ENCODE peak calls at places on chromosome 20, in seven cellular contexts. One of them, this sample, is unnamed.

GRCh38 chr20:61934716-61935530 is 130.8 kb downstream of the TAF4 start:
- DNase-seq in activated CD4-positive, alpha-beta T cell treated with anti-CD3 and anti-CD28 coated beads for 24 hours: no peak
- DNase-seq in EL: no peak
- DNase-seq in GM23338: no peak
- DNase-seq in nucleus accumbens: no peak
- DNase-seq in NCI-H226: no peak
- DNase-seq in NCI-H1092 treated with DMSO at 0.1 percent for 48 hours: no peak
- DNase-seq in this sample: no peak

GRCh38 chr20:48668451-48668946 is 159.3 kb downstream of the PREX1 start:
- DNase-seq in activated CD4-positive, alpha-beta T cell treated with anti-CD3 and anti-CD28 coated beads for 24 hours: no peak
- DNase-seq in EL: peak
- DNase-seq in GM23338: no peak
- DNase-seq in nucleus accumbens: peak
- DNase-seq in NCI-H226: peak
- DNase-seq in NCI-H1092 treated with DMSO at 0.1 percent for 48 hours: no peak
- DNase-seq in this sample: peak

GRCh38 chr20:39829255-39829654 is 859.8 kb downstream of the MAFB start:
- DNase-seq in activated CD4-positive, alpha-beta T cell treated with anti-CD3 and anti-CD28 coated beads for 24 hours: no peak
- DNase-seq in EL: peak
- DNase-seq in GM23338: peak
- DNase-seq in nucleus accumbens: no peak
- DNase-seq in NCI-H226: no peak
- DNase-seq in NCI-H1092 treated with DMSO at 0.1 percent for 48 hours: peak
- DNase-seq in this sample: no peak

GRCh38 chr20:38888059-38888831 is 38.0 kb upstream of the FAM83D start:
- DNase-seq in activated CD4-positive, alpha-beta T cell treated with anti-CD3 and anti-CD28 coated beads for 24 hours: no peak
- DNase-seq in EL: no peak
- DNase-seq in GM23338: no peak
- DNase-seq in nucleus accumbens: peak
- DNase-seq in NCI-H226: no peak
- DNase-seq in NCI-H1092 treated with DMSO at 0.1 percent for 48 hours: no peak
- DNase-seq in this sample: peak

GRCh38 chr20:56359212-56360132 is 698 bp downstream of the FAM210B start:
- DNase-seq in activated CD4-positive, alpha-beta T cell treated with anti-CD3 and anti-CD28 coated beads for 24 hours: no peak
- DNase-seq in EL: peak
- DNase-seq in GM23338: peak
- DNase-seq in nucleus accumbens: peak
- DNase-seq in NCI-H226: no peak
- DNase-seq in NCI-H1092 treated with DMSO at 0.1 percent for 48 hours: no peak
- DNase-seq in this sample: peak

GRCh38 chr20:36461600-36462439 is 79.5 kb upstream of the MYL9 start:
- DNase-seq in activated CD4-positive, alpha-beta T cell treated with anti-CD3 and anti-CD28 coated beads for 24 hours: no peak
- DNase-seq in EL: peak
- DNase-seq in GM23338: peak
- DNase-seq in nucleus accumbens: no peak
- DNase-seq in NCI-H226: no peak
- DNase-seq in NCI-H1092 treated with DMSO at 0.1 percent for 48 hours: peak
- DNase-seq in this sample: peak

GRCh38 chr20:61935926-61936700 is 129.6 kb downstream of the TAF4 start:
- DNase-seq in activated CD4-positive, alpha-beta T cell treated with anti-CD3 and anti-CD28 coated beads for 24 hours: no peak
- DNase-seq in EL: no peak
- DNase-seq in GM23338: no peak
- DNase-seq in nucleus accumbens: no peak
- DNase-seq in NCI-H226: no peak
- DNase-seq in NCI-H1092 treated with DMSO at 0.1 percent for 48 hours: no peak
- DNase-seq in this sample: no peak

GRCh38 chr20:43564993-43565757 is 6.3 kb downstream of the SGK2 start:
- DNase-seq in activated CD4-positive, alpha-beta T cell treated with anti-CD3 and anti-CD28 coated beads for 24 hours: no peak
- DNase-seq in EL: no peak
- DNase-seq in GM23338: peak
- DNase-seq in nucleus accumbens: peak
- DNase-seq in NCI-H226: no peak
- DNase-seq in NCI-H1092 treated with DMSO at 0.1 percent for 48 hours: no peak
- DNase-seq in this sample: peak

GRCh38 chr20:13297105-13297899 is 76.2 kb downstream of the ISM1 start:
- DNase-seq in activated CD4-positive, alpha-beta T cell treated with anti-CD3 and anti-CD28 coated beads for 24 hours: no peak
- DNase-seq in EL: no peak
- DNase-seq in GM23338: no peak
- DNase-seq in nucleus accumbens: no peak
- DNase-seq in NCI-H226: no peak
- DNase-seq in NCI-H1092 treated with DMSO at 0.1 percent for 48 hours: no peak
- DNase-seq in this sample: no peak

GRCh38 chr20:40497781-40498691 is 191.0 kb downstream of the MAFB start:
- DNase-seq in activated CD4-positive, alpha-beta T cell treated with anti-CD3 and anti-CD28 coated beads for 24 hours: no peak
- DNase-seq in EL: peak
- DNase-seq in GM23338: no peak
- DNase-seq in nucleus accumbens: no peak
- DNase-seq in NCI-H226: peak
- DNase-seq in NCI-H1092 treated with DMSO at 0.1 percent for 48 hours: no peak
- DNase-seq in this sample: no peak

GRCh38 chr20:20799913-20800312 is 87.5 kb upstream of the RALGAPA2 start:
- DNase-seq in activated CD4-positive, alpha-beta T cell treated with anti-CD3 and anti-CD28 coated beads for 24 hours: no peak
- DNase-seq in EL: no peak
- DNase-seq in GM23338: no peak
- DNase-seq in nucleus accumbens: no peak
- DNase-seq in NCI-H226: no peak
- DNase-seq in NCI-H1092 treated with DMSO at 0.1 percent for 48 hours: no peak
- DNase-seq in this sample: no peak

GRCh38 chr20:52048365-52048764 is 143.2 kb downstream of the ZFP64 start:
- DNase-seq in activated CD4-positive, alpha-beta T cell treated with anti-CD3 and anti-CD28 coated beads for 24 hours: no peak
- DNase-seq in EL: no peak
- DNase-seq in GM23338: peak
- DNase-seq in nucleus accumbens: no peak
- DNase-seq in NCI-H226: no peak
- DNase-seq in NCI-H1092 treated with DMSO at 0.1 percent for 48 hours: no peak
- DNase-seq in this sample: no peak

GRCh38 chr20:23034721-23035671 is at the start of gene SSTR4:
- DNase-seq in activated CD4-positive, alpha-beta T cell treated with anti-CD3 and anti-CD28 coated beads for 24 hours: no peak
- DNase-seq in EL: no peak
- DNase-seq in GM23338: peak
- DNase-seq in nucleus accumbens: no peak
- DNase-seq in NCI-H226: no peak
- DNase-seq in NCI-H1092 treated with DMSO at 0.1 percent for 48 hours: no peak
- DNase-seq in this sample: no peak

GRCh38 chr20:57553376-57554018 is 7.4 kb upstream of the PCK1 start:
- DNase-seq in activated CD4-positive, alpha-beta T cell treated with anti-CD3 and anti-CD28 coated beads for 24 hours: no peak
- DNase-seq in EL: no peak
- DNase-seq in GM23338: no peak
- DNase-seq in nucleus accumbens: no peak
- DNase-seq in NCI-H226: no peak
- DNase-seq in NCI-H1092 treated with DMSO at 0.1 percent for 48 hours: no peak
- DNase-seq in this sample: no peak

GRCh38 chr20:25077610-25078169 is 4.3 kb downstream of the VSX1 start:
- DNase-seq in activated CD4-positive, alpha-beta T cell treated with anti-CD3 and anti-CD28 coated beads for 24 hours: no peak
- DNase-seq in EL: peak
- DNase-seq in GM23338: peak
- DNase-seq in nucleus accumbens: no peak
- DNase-seq in NCI-H226: no peak
- DNase-seq in NCI-H1092 treated with DMSO at 0.1 percent for 48 hours: peak
- DNase-seq in this sample: peak

GRCh38 chr20:57440678-57441509 is 49.7 kb downstream of the RBM38 start:
- DNase-seq in activated CD4-positive, alpha-beta T cell treated with anti-CD3 and anti-CD28 coated beads for 24 hours: no peak
- DNase-seq in EL: no peak
- DNase-seq in GM23338: peak
- DNase-seq in nucleus accumbens: peak
- DNase-seq in NCI-H226: no peak
- DNase-seq in NCI-H1092 treated with DMSO at 0.1 percent for 48 hours: peak
- DNase-seq in this sample: peak

GRCh38 chr20:17620371-17621228 is 50.7 kb downstream of the DSTN start:
- DNase-seq in activated CD4-positive, alpha-beta T cell treated with anti-CD3 and anti-CD28 coated beads for 24 hours: no peak
- DNase-seq in EL: no peak
- DNase-seq in GM23338: no peak
- DNase-seq in nucleus accumbens: no peak
- DNase-seq in NCI-H226: no peak
- DNase-seq in NCI-H1092 treated with DMSO at 0.1 percent for 48 hours: no peak
- DNase-seq in this sample: no peak

GRCh38 chr20:4532772-4533171 is 188.9 kb upstream of the PRND start:
- DNase-seq in activated CD4-positive, alpha-beta T cell treated with anti-CD3 and anti-CD28 coated beads for 24 hours: no peak
- DNase-seq in EL: no peak
- DNase-seq in GM23338: no peak
- DNase-seq in nucleus accumbens: no peak
- DNase-seq in NCI-H226: no peak
- DNase-seq in NCI-H1092 treated with DMSO at 0.1 percent for 48 hours: no peak
- DNase-seq in this sample: no peak

GRCh38 chr20:45377191-45377775 is 842 bp downstream of the TP53TG5 start:
- DNase-seq in activated CD4-positive, alpha-beta T cell treated with anti-CD3 and anti-CD28 coated beads for 24 hours: no peak
- DNase-seq in EL: no peak
- DNase-seq in GM23338: no peak
- DNase-seq in nucleus accumbens: no peak
- DNase-seq in NCI-H226: no peak
- DNase-seq in NCI-H1092 treated with DMSO at 0.1 percent for 48 hours: no peak
- DNase-seq in this sample: no peak

GRCh38 chr20:40073535-40074111 is 615.4 kb downstream of the MAFB start:
- DNase-seq in activated CD4-positive, alpha-beta T cell treated with anti-CD3 and anti-CD28 coated beads for 24 hours: no peak
- DNase-seq in EL: no peak
- DNase-seq in GM23338: peak
- DNase-seq in nucleus accumbens: no peak
- DNase-seq in NCI-H226: no peak
- DNase-seq in NCI-H1092 treated with DMSO at 0.1 percent for 48 hours: no peak
- DNase-seq in this sample: no peak

GRCh38 chr20:23214903-23215302 is 128.8 kb upstream of the CD93 start:
- DNase-seq in activated CD4-positive, alpha-beta T cell treated with anti-CD3 and anti-CD28 coated beads for 24 hours: no peak
- DNase-seq in EL: no peak
- DNase-seq in GM23338: no peak
- DNase-seq in nucleus accumbens: no peak
- DNase-seq in NCI-H226: no peak
- DNase-seq in NCI-H1092 treated with DMSO at 0.1 percent for 48 hours: no peak
- DNase-seq in this sample: no peak

GRCh38 chr20:1266167-1266973 is at the start of gene SNPH:
- DNase-seq in activated CD4-positive, alpha-beta T cell treated with anti-CD3 and anti-CD28 coated beads for 24 hours: peak
- DNase-seq in EL: peak
- DNase-seq in GM23338: peak
- DNase-seq in nucleus accumbens: no peak
- DNase-seq in NCI-H226: peak
- DNase-seq in NCI-H1092 treated with DMSO at 0.1 percent for 48 hours: peak
- DNase-seq in this sample: peak

GRCh38 chr20:38895098-38895949 is 30.9 kb upstream of the FAM83D start:
- DNase-seq in activated CD4-positive, alpha-beta T cell treated with anti-CD3 and anti-CD28 coated beads for 24 hours: no peak
- DNase-seq in EL: no peak
- DNase-seq in GM23338: no peak
- DNase-seq in nucleus accumbens: no peak
- DNase-seq in NCI-H226: no peak
- DNase-seq in NCI-H1092 treated with DMSO at 0.1 percent for 48 hours: no peak
- DNase-seq in this sample: no peak

GRCh38 chr20:36097331-36097730 is 57.2 kb upstream of the EPB41L1 start:
- DNase-seq in activated CD4-positive, alpha-beta T cell treated with anti-CD3 and anti-CD28 coated beads for 24 hours: no peak
- DNase-seq in EL: peak
- DNase-seq in GM23338: no peak
- DNase-seq in nucleus accumbens: no peak
- DNase-seq in NCI-H226: no peak
- DNase-seq in NCI-H1092 treated with DMSO at 0.1 percent for 48 hours: no peak
- DNase-seq in this sample: no peak

GRCh38 chr20:52179331-52180166 is 12.0 kb downstream of the ZFP64 start:
- DNase-seq in activated CD4-positive, alpha-beta T cell treated with anti-CD3 and anti-CD28 coated beads for 24 hours: no peak
- DNase-seq in EL: no peak
- DNase-seq in GM23338: no peak
- DNase-seq in nucleus accumbens: no peak
- DNase-seq in NCI-H226: no peak
- DNase-seq in NCI-H1092 treated with DMSO at 0.1 percent for 48 hours: no peak
- DNase-seq in this sample: no peak

GRCh38 chr20:6767536-6768227 is at the start of gene BMP2:
- DNase-seq in activated CD4-positive, alpha-beta T cell treated with anti-CD3 and anti-CD28 coated beads for 24 hours: no peak
- DNase-seq in EL: peak
- DNase-seq in GM23338: peak
- DNase-seq in nucleus accumbens: peak
- DNase-seq in NCI-H226: peak
- DNase-seq in NCI-H1092 treated with DMSO at 0.1 percent for 48 hours: peak
- DNase-seq in this sample: peak

GRCh38 chr20:10863337-10864060 is 189.7 kb upstream of the JAG1 start:
- DNase-seq in activated CD4-positive, alpha-beta T cell treated with anti-CD3 and anti-CD28 coated beads for 24 hours: no peak
- DNase-seq in EL: peak
- DNase-seq in GM23338: peak
- DNase-seq in nucleus accumbens: no peak
- DNase-seq in NCI-H226: peak
- DNase-seq in NCI-H1092 treated with DMSO at 0.1 percent for 48 hours: no peak
- DNase-seq in this sample: no peak

GRCh38 chr20:19974621-19975435 is 42.3 kb upstream of the NAA20 start:
- DNase-seq in activated CD4-positive, alpha-beta T cell treated with anti-CD3 and anti-CD28 coated beads for 24 hours: no peak
- DNase-seq in EL: peak
- DNase-seq in GM23338: no peak
- DNase-seq in nucleus accumbens: peak
- DNase-seq in NCI-H226: peak
- DNase-seq in NCI-H1092 treated with DMSO at 0.1 percent for 48 hours: peak
- DNase-seq in this sample: peak

GRCh38 chr20:50745634-50746137 is 14.3 kb downstream of the PARD6B start:
- DNase-seq in activated CD4-positive, alpha-beta T cell treated with anti-CD3 and anti-CD28 coated beads for 24 hours: no peak
- DNase-seq in EL: no peak
- DNase-seq in GM23338: no peak
- DNase-seq in nucleus accumbens: no peak
- DNase-seq in NCI-H226: no peak
- DNase-seq in NCI-H1092 treated with DMSO at 0.1 percent for 48 hours: no peak
- DNase-seq in this sample: no peak

GRCh38 chr20:3413393-3413889 is 6.0 kb upstream of the DNAAF9 start:
- DNase-seq in activated CD4-positive, alpha-beta T cell treated with anti-CD3 and anti-CD28 coated beads for 24 hours: no peak
- DNase-seq in EL: no peak
- DNase-seq in GM23338: no peak
- DNase-seq in nucleus accumbens: no peak
- DNase-seq in NCI-H226: no peak
- DNase-seq in NCI-H1092 treated with DMSO at 0.1 percent for 48 hours: no peak
- DNase-seq in this sample: no peak

GRCh38 chr20:38217791-38218565 is 42.6 kb downstream of the KIAA1755 start:
- DNase-seq in activated CD4-positive, alpha-beta T cell treated with anti-CD3 and anti-CD28 coated beads for 24 hours: no peak
- DNase-seq in EL: peak
- DNase-seq in GM23338: peak
- DNase-seq in nucleus accumbens: no peak
- DNase-seq in NCI-H226: peak
- DNase-seq in NCI-H1092 treated with DMSO at 0.1 percent for 48 hours: no peak
- DNase-seq in this sample: no peak

This sample was measured in midbrain.